ENCODE peak calls at places on chromosome 11, in six cellular contexts. Z, U, N, J, P and S are unnamed samples.

GRCh38 chr11:47611240-47611863 is 17.1 kb upstream of the C1QTNF4 start:
- DNase-seq in N (no peak), P (no peak), Z (no peak), U (no peak), J (no peak), S (no peak)

GRCh38 chr11:48002565-48002964 is 22.2 kb downstream of the PTPRJ start:
- DNase-seq in J (no peak), Z (no peak), P (no peak), N (no peak), U (no peak), S (no peak)

GRCh38 chr11:111064118-111064517 is 181.4 kb upstream of the POU2AF2 start:
- DNase-seq in Z (no peak), U (no peak), N (no peak), J (no peak), P (peak), S (no peak)

GRCh38 chr11:3154001-3154599 is 11.0 kb downstream of the OSBPL5 start:
- DNase-seq in J (no peak), Z (no peak), N (no peak), U (peak), P (no peak), S (no peak)

GRCh38 chr11:19952101-19952605 is 208.1 kb downstream of the DBX1 start:
- DNase-seq in P (no peak), N (no peak), U (no peak), Z (no peak), J (no peak), S (no peak)

GRCh38 chr11:65434667-65435179 is 12.1 kb downstream of the NEAT1 start:
- DNase-seq in U (no peak), Z (no peak), N (no peak), J (no peak), P (no peak), S (no peak)

GRCh38 chr11:17992916-17993315 is 19.9 kb downstream of the SERGEF start:
- DNase-seq in P (no peak), U (no peak), N (no peak), Z (no peak), J (no peak), S (no peak)

GRCh38 chr11:17771415-17771814 is 36.8 kb downstream of the KCNC1 start:
- DNase-seq in J (no peak), U (peak), P (no peak), N (no peak), Z (no peak), S (no peak)

GRCh38 chr11:133995066-133995465 is 38.3 kb upstream of the IGSF9B start:
- DNase-seq in J (no peak), Z (no peak), N (no peak), U (no peak), P (no peak), S (no peak)

GRCh38 chr11:17722000-17722643 is 2.8 kb downstream of the MYOD1 start:
- DNase-seq in N (no peak), U (no peak), J (peak), P (no peak), Z (no peak), S (no peak)

GRCh38 chr11:71504526-71504925 is 22.5 kb upstream of the KRTAP5-7 start:
- DNase-seq in Z (no peak), N (no peak), P (no peak), U (peak), J (no peak), S (no peak)

GRCh38 chr11:2789331-2789730 is 89.5 kb upstream of the KCNQ1OT1 start:
- DNase-seq in J (no peak), P (no peak), Z (no peak), U (no peak), N (no peak), S (no peak)

GRCh38 chr11:11265994-11266606 is 87.0 kb downstream of the CSNK2A3 start:
- DNase-seq in U (peak), Z (peak), N (peak), P (no peak), J (peak), S (peak)

GRCh38 chr11:26626346-26626745 is 54.3 kb upstream of the MUC15 start:
- DNase-seq in Z (no peak), N (no peak), P (no peak), U (no peak), J (no peak), S (no peak)

GRCh38 chr11:73907191-73907590 is 30.4 kb downstream of the PAAF1 start:
- DNase-seq in Z (no peak), J (peak), U (no peak), N (no peak), P (no peak), S (no peak)

GRCh38 chr11:47248304-47248663 is 330 bp downstream of the ACP2 start:
- DNase-seq in Z (no peak), J (no peak), P (no peak), U (no peak), N (no peak), S (no peak)

GRCh38 chr11:19163627-19164026 is 38.2 kb downstream of the CSRP3 start:
- DNase-seq in N (no peak), Z (no peak), U (no peak), P (no peak), J (no peak), S (no peak)

GRCh38 chr11:131942878-131943277 is 572.5 kb downstream of the NTM start:
- DNase-seq in J (no peak), U (no peak), Z (no peak), P (no peak), N (no peak), S (no peak)

GRCh38 chr11:107830915-107831540 is 27.6 kb downstream of the SLC35F2 start:
- DNase-seq in P (no peak), U (no peak), N (no peak), J (peak), Z (no peak), S (no peak)

GRCh38 chr11:94647926-94648325 is 80.8 kb downstream of the PIWIL4 start:
- DNase-seq in Z (no peak), U (no peak), N (no peak), P (no peak), J (no peak), S (no peak)

GRCh38 chr11:2444301-2445106 is at the start of the genes KCNQ1 and TRPM5:
- DNase-seq in P (no peak), U (peak), Z (peak), N (peak), J (peak), S (peak)

GRCh38 chr11:13595166-13595565 is 73.3 kb upstream of the FAR1 start:
- DNase-seq in N (no peak), U (no peak), Z (no peak), P (no peak), J (no peak), S (no peak)

GRCh38 chr11:8040921-8041285 is 40.1 kb upstream of the TUB start:
- DNase-seq in N (no peak), J (no peak), P (no peak), Z (no peak), U (no peak), S (no peak)

GRCh38 chr11:77090046-77090372 is 12.6 kb upstream of the OMP start:
- DNase-seq in J (no peak), P (no peak), U (no peak), N (no peak), Z (no peak), S (no peak)

GRCh38 chr11:117281159-117281558 is 10.0 kb upstream of the BACE1-AS start:
- DNase-seq in J (no peak), U (no peak), Z (no peak), P (peak), N (no peak), S (no peak)

GRCh38 chr11:43278302-43278956 is 33.4 kb upstream of the API5 start:
- DNase-seq in N (peak), J (no peak), U (no peak), Z (no peak), P (no peak), S (no peak)

GRCh38 chr11:93895106-93895862 is 44.9 kb upstream of the VSTM5 start:
- DNase-seq in Z (peak), N (peak), U (no peak), J (peak), P (peak), S (no peak)

GRCh38 chr11:85893378-85893777 is 38.2 kb downstream of the CCDC83 start:
- DNase-seq in N (no peak), J (no peak), P (no peak), Z (no peak), U (no peak), S (no peak)

GRCh38 chr11:7437706-7438105 is 47.6 kb upstream of the OLFML1 start:
- DNase-seq in Z (no peak), P (peak), U (no peak), N (no peak), J (no peak), S (no peak)

GRCh38 chr11:123247813-123248379 is 52.8 kb upstream of the CLMP start:
- DNase-seq in N (no peak), J (no peak), U (no peak), P (no peak), Z (no peak), S (no peak)

GRCh38 chr11:70104419-70104818 is 26.3 kb downstream of the ANO1 start:
- DNase-seq in N (no peak), Z (no peak), J (no peak), P (no peak), U (no peak), S (no peak)

GRCh38 chr11:6925636-6926207 is 504 bp upstream of the ZNF215 start:
- DNase-seq in Z (no peak), U (no peak), J (no peak), P (no peak), N (no peak), S (no peak)

GRCh38 chr11:120773501-120774031 is 250.3 kb upstream of the TBCEL start:
- DNase-seq in U (no peak), Z (no peak), J (no peak), P (peak), N (peak), S (no peak)

GRCh38 chr11:132519226-132519860 is 1013.0 kb downstream of the OPCML start:
- DNase-seq in U (no peak), N (no peak), J (no peak), Z (no peak), P (no peak), S (no peak)

GRCh38 chr11:11956006-11956405 is 52.4 kb downstream of the DKK3 start:
- DNase-seq in U (no peak), N (no peak), P (no peak), J (no peak), Z (no peak), S (no peak)

GRCh38 chr11:71096751-71097388 is 155.5 kb downstream of the SHANK2 start:
- DNase-seq in J (no peak), U (no peak), Z (no peak), N (no peak), P (no peak), S (no peak)

GRCh38 chr11:13959001-13959400 is 3.5 kb upstream of the SPON1 start:
- DNase-seq in Z (no peak), U (no peak), N (no peak), J (no peak), P (no peak), S (no peak)

GRCh38 chr11:61701298-61701993 is 21.3 kb downstream of the DAGLA start:
- DNase-seq in J (peak), Z (no peak), N (no peak), U (no peak), P (no peak), S (no peak)

GRCh38 chr11:61120865-61121831 is 18.9 kb downstream of the CD5 start:
- DNase-seq in J (no peak), N (peak), P (no peak), U (peak), Z (peak), S (peak)

DNA sequence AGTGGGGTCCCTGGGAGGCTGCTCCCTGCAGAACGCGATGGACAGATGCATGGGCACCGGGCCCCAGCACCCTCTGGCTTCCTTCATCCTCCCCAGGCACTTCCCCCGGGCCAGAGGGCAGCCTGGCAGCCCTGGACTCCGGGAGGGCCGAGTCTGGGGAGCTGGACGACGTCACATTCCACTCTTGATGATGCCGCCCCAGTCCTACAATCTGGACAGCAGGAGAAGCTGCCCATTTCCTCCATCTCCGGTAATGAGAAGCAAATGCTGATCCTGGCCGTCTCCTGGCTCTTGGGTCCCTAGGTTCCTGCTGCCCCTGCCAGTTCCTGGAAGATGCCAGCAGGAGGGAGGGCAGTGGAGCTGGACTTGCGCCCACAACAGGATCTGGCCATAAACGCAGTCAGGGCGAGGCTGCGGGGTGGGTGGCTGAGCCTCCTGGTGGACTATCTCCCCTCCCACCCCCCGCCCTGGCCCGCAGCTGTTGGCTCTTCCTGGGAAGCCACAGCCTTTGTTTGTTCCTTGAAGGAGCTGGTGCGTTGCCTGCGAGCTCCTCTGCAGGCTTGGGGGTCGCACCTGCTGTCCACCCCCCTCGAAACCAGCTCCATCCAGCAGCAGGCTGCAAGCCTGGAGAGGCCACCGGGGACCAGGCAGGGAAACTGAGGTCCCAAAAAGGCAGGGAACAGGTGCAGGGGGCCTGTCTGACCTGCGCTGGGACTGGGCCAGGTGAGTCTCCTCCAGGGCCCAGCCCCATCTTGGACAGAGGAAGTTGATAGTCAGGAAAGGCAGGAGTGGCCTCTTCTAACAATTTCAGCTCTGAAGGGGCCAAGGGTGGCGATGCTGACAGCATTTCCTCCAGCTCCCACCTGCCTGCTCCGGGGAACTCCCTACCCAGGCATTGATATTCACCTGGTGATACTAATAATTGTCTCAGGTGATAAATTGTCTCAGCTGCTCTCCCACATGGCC is 17.9 kb upstream of the MUC6 start:
- DNase-seq in U (peak), Z (no peak), J (no peak), P (no peak), N (no peak), S (no peak)
- TF ChIP-seq CTCF in U (no peak), Z (no peak), J (no peak), P (no peak), N (no peak), S (no peak)

DNA sequence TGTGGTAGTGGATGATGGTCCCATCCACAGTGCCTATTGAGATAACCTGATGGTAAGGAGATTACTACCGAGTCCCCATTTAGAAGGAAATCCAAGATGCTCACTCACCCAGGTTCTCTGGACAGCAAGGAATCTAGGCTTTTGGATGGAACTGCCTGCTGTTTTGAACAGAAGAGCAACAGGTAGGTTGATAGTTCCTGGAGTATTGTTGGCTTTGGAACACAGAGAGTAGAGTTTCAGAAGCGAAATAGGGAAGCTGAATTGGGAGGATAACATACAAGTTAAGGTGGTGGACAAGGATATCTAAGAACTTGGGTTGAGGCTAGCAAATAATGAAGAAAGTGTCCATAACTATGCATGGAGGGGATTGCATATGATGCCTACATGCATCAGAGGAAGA is 27.6 kb downstream of the SLC22A6 start:
- DNase-seq in J (no peak), N (no peak), U (no peak), P (no peak), Z (no peak), S (no peak)
- TF ChIP-seq CTCF in J (no peak), N (no peak), U (no peak), P (no peak), Z (no peak), S (no peak)

GRCh38 chr11:46248270-46249102 is 29.0 kb upstream of the CREB3L1 start:
- DNase-seq in Z (no peak), P (peak), N (no peak), U (no peak), J (no peak), S (no peak)

GRCh38 chr11:46246514-46246913 is 30.9 kb upstream of the CREB3L1 start:
- DNase-seq in J (no peak), U (no peak), P (peak), N (no peak), Z (no peak), S (no peak)

GRCh38 chr11:46249103-46249942 is 28.1 kb upstream of the CREB3L1 start:
- DNase-seq in P (no peak), Z (no peak), U (no peak), N (no peak), J (no peak), S (no peak)

GRCh38 chr11:46247090-46247489 is 30.4 kb upstream of the CREB3L1 start:
- DNase-seq in N (no peak), P (no peak), J (no peak), U (no peak), Z (no peak), S (no peak)

GRCh38 chr11:46247664-46248063 is 29.8 kb upstream of the CREB3L1 start:
- DNase-seq in P (no peak), N (peak), Z (peak), U (no peak), J (peak), S (peak)
- TF ChIP-seq CTCF in P (no peak), N (peak), Z (peak), U (peak), J (peak), S (peak)

GRCh38 chr11:106288988-106289387 is 211.5 kb downstream of the AASDHPPT start:
- DNase-seq in Z (no peak), P (no peak), U (no peak), J (no peak), N (no peak), S (no peak)
- TF ChIP-seq CTCF in Z (no peak), P (no peak), U (no peak), J (no peak), N (no peak), S (no peak)

DNA sequence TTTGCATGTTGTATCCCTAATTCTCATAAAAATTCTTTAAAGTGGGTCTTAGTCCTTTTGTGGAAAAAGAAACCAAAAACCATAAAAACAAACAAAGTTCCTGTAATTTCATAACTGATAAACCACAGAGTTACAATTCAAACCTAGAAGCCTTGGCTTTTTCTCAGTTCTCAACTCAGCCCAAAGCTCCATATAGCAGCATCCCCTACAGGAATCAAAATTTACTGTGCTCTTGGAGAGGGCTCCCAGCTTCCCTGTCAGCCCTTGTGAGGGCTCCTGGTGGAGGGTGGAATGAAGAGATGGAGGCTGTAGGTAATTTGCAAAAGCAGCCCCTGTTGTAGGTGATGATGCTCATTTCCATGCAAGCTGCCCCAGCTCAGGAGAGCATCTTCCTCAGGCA is 506.1 kb upstream of the KIRREL3 start:
- DNase-seq in J (no peak), N (no peak), U (no peak), P (no peak), Z (no peak), S (no peak)
- TF ChIP-seq CTCF in J (no peak), N (no peak), U (no peak), P (no peak), Z (no peak), S (no peak)

DNA sequence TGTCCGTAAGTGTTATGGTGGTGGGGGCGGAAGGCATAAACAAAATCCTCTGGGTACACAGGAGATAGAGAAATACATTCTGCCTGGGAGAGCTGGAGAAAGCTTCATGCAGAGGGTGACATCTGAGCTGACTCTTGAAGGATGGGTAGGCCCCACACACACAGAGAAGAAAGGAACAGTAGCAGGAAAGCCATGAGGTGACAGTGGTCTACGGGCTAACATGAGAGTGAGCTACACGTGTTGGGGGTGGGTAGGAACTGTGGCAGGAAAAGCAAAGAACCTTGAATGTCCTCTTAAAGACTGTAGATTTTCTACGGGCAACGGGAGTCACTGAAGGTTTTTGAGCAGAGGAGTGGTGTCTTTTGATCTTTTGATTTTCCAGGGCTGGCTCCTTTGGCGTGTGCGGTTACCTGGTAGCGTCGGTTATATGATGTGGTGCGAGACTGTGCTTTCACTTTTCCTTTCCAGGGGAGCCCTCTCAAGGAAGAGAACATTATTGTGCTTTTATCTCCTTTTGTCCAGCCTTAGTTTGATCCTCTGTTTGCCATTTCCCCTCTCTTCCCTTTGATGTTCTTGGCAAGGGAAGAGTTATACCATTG is 39.7 kb downstream of the ADAMTS8 start:
- DNase-seq in U (no peak), P (no peak), N (no peak), Z (no peak), J (no peak), S (no peak)
- TF ChIP-seq CTCF in U (no peak), P (no peak), N (no peak), Z (no peak), J (no peak), S (no peak)